ENCODE peak calls at places on chromosomes 3 and 15, in eight cellular contexts. E is AG08395; N is heart right ventricle; J is NCI-H345; V is RWPE1; P is LoVo; I is cardiac muscle cell; X is stimulated activated CD4-positive, alpha-beta T cell treated with anti-CD3 and anti-CD28 coated beads, Interleukin-15, amount 100 ng/mL, for 48 hours. C is an unnamed sample.
A peak's percentile ranks its signal among the peaks of the same experiment; 100 is the strongest.

GRCh38 chr3:36032180-36032895 is 348.0 kb upstream of the STAC start:
- DNase-seq in E (no peak), N (no peak), J (no peak), V (no peak), P (no peak), I (no peak), X (no peak), C (no peak)

GRCh38 chr3:20103731-20104130 is 63.5 kb downstream of the KAT2B start:
- DNase-seq in E (no peak), N (no peak), J (no peak), V (no peak), P (no peak), I (no peak), X (no peak), C (no peak)

GRCh38 chr3:32280262-32280910 is 41.9 kb downstream of the CMTM8 start:
- DNase-seq in E (no peak), N (no peak), J (no peak), V (peak; percentile 13), P (no peak), I (no peak), X (no peak), C (no peak)

GRCh38 chr15:99454107-99454809 is 111.5 kb upstream of the MEF2A start:
- DNase-seq in E (no peak), N (peak; percentile 8), J (no peak), V (no peak), P (no peak), I (no peak), X (no peak), C (no peak)

GRCh38 chr3:179560791-179561190 is 1.9 kb upstream of the ACTL6A start:
- DNase-seq in E (no peak), N (no peak), J (no peak), V (no peak), P (no peak), I (no peak), X (no peak), C (no peak)

GRCh38 chr3:13723676-13724207 is 156.1 kb downstream of the WNT7A start:
- DNase-seq in E (no peak), N (no peak), J (no peak), V (no peak), P (no peak), I (no peak), X (no peak), C (no peak)

GRCh38 chr3:140546649-140547048 is 131.2 kb upstream of the TRIM42 start:
- DNase-seq in E (no peak), N (no peak), J (no peak), V (no peak), P (no peak), I (no peak), X (no peak), C (no peak)

GRCh38 chr3:156781310-156782230 is 44.6 kb upstream of the LEKR1 start:
- DNase-seq in E (peak; percentile 37), N (no peak), J (no peak), V (peak; percentile 23), P (peak; percentile 75), I (no peak), X (no peak), C (no peak)

GRCh38 chr15:68994981-68995753 is 19.3 kb upstream of the NOX5 start:
- DNase-seq in E (no peak), N (no peak), J (no peak), V (no peak), P (no peak), I (no peak), X (no peak), C (no peak)

GRCh38 chr3:139630532-139630931 is 47.2 kb downstream of the NMNAT3 start:
- DNase-seq in E (no peak), N (no peak), J (no peak), V (no peak), P (no peak), I (no peak), X (no peak), C (no peak)

GRCh38 chr3:104887619-104888018 is 479.1 kb upstream of the ALCAM start:
- DNase-seq in E (no peak), N (no peak), J (no peak), V (no peak), P (no peak), I (no peak), X (no peak), C (no peak)

GRCh38 chr3:194867270-194867983 is 181.7 kb downstream of the FAM43A start:
- DNase-seq in E (no peak), N (peak; percentile 70), J (peak; percentile 7), V (no peak), P (peak; percentile 34), I (peak; percentile 66), X (no peak), C (no peak)

GRCh38 chr3:52313188-52313773 is 2.8 kb upstream of the DNAH1 start:
- DNase-seq in E (no peak), N (no peak), J (no peak), V (no peak), P (no peak), I (no peak), X (no peak), C (no peak)

GRCh38 chr3:110579841-110580550 is 491.6 kb upstream of the NECTIN3 start:
- DNase-seq in E (peak; percentile 31), N (no peak), J (no peak), V (no peak), P (no peak), I (peak; percentile 44), X (no peak), C (no peak)

GRCh38 chr3:156211583-156211982 is 91.2 kb downstream of the KCNAB1 start:
- DNase-seq in E (no peak), N (no peak), J (no peak), V (peak; percentile 38), P (peak; percentile 20), I (peak; percentile 35), X (no peak), C (no peak)

GRCh38 chr3:58441514-58442450 is 8.2 kb upstream of the PDHB start:
- DNase-seq in E (no peak), N (no peak), J (no peak), V (no peak), P (no peak), I (no peak), X (no peak), C (no peak)

GRCh38 chr15:83209333-83209732 is 1.7 kb upstream of the HDGFL3 start:
- DNase-seq in E (no peak), N (no peak), J (no peak), V (no peak), P (no peak), I (no peak), X (no peak), C (no peak)

GRCh38 chr15:70172561-70172960 is 74.8 kb upstream of the TLE3 start:
- DNase-seq in E (no peak), N (no peak), J (no peak), V (no peak), P (no peak), I (no peak), X (no peak), C (no peak)

GRCh38 chr3:4895848-4896247 is 83.4 kb upstream of the BHLHE40 start:
- DNase-seq in E (peak; percentile 29), N (no peak), J (no peak), V (no peak), P (no peak), I (peak; percentile 15), X (no peak), C (no peak)

C was measured in AG08396.